ENCODE peak calls at places on chromosomes 11 and 22, in four cellular contexts. V, T, S and Z are unnamed samples.

GRCh38 chr11:76670475-76671235 is at the start of gene LRRC32:
- DNase-seq in V (peak; percentile 72), T (peak; percentile 9), S (no peak), Z (no peak)

GRCh38 chr11:1838426-1839131 is at the start of gene TNNI2:
- DNase-seq in T (no peak), V (peak; percentile 52), S (no peak), Z (no peak)

GRCh38 chr11:61947486-61948210 is 2.5 kb upstream of the BEST1 start:
- DNase-seq in V (peak; percentile 86), T (peak; percentile 59), S (peak; percentile 96), Z (peak; percentile 83)

GRCh38 chr11:79182794-79183193 is 258.0 kb downstream of the TENM4 start:
- DNase-seq in S (no peak), V (no peak), T (no peak), Z (no peak)

GRCh38 chr11:2424811-2425495 is 19.4 kb downstream of the TRPM5 start:
- DNase-seq in V (no peak), T (no peak), S (no peak), Z (no peak)

GRCh38 chr11:68335693-68336092 is 23.3 kb downstream of the LRP5 start:
- DNase-seq in S (no peak), V (no peak), T (no peak), Z (no peak)

GRCh38 chr11:120689591-120689990 is 178.0 kb downstream of the GRIK4 start:
- DNase-seq in T (no peak), S (no peak), V (no peak), Z (no peak)

GRCh38 chr22:37331034-37331428 is 48.7 kb downstream of the CYTH4 start:
- DNase-seq in V (no peak), T (no peak), S (no peak), Z (no peak)

GRCh38 chr22:50274311-50274710 is 4.1 kb upstream of the MAPK11 start:
- DNase-seq in S (no peak), V (no peak), T (peak; percentile 40), Z (no peak)

GRCh38 chr11:63879598-63879997 is 37.4 kb downstream of the RCOR2 start:
- DNase-seq in T (no peak), V (no peak), S (no peak), Z (no peak)

GRCh38 chr11:69773626-69774353 is 1.4 kb downstream of the FGF4 start:
- DNase-seq in S (no peak), V (no peak), T (no peak), Z (no peak)

GRCh38 chr11:87063982-87064381 is 26.2 kb downstream of the TMEM135 start:
- DNase-seq in S (no peak), T (no peak), V (no peak), Z (no peak)

GRCh38 chr11:132114743-132115142 is 744.3 kb downstream of the NTM start:
- DNase-seq in S (no peak), T (no peak), V (no peak), Z (no peak)

GRCh38 chr22:49667236-49667635 is 160.4 kb downstream of the BRD1 start:
- DNase-seq in T (no peak), S (no peak), V (peak; percentile 60), Z (peak; percentile 64)

GRCh38 chr11:130449996-130450419 is 1.6 kb downstream of the ADAMTS15 start:
- DNase-seq in S (peak; percentile 89), V (peak; percentile 81), T (no peak), Z (peak; percentile 83)

GRCh38 chr11:126335463-126335760 is 20.1 kb upstream of the ST3GAL4 start:
- DNase-seq in V (no peak), S (no peak), T (no peak), Z (no peak)

GRCh38 chr11:134276396-134277175 is 407 bp downstream of the GLB1L3 start:
- DNase-seq in V (no peak), S (peak; percentile 83), T (no peak), Z (peak; percentile 69)

DNA sequence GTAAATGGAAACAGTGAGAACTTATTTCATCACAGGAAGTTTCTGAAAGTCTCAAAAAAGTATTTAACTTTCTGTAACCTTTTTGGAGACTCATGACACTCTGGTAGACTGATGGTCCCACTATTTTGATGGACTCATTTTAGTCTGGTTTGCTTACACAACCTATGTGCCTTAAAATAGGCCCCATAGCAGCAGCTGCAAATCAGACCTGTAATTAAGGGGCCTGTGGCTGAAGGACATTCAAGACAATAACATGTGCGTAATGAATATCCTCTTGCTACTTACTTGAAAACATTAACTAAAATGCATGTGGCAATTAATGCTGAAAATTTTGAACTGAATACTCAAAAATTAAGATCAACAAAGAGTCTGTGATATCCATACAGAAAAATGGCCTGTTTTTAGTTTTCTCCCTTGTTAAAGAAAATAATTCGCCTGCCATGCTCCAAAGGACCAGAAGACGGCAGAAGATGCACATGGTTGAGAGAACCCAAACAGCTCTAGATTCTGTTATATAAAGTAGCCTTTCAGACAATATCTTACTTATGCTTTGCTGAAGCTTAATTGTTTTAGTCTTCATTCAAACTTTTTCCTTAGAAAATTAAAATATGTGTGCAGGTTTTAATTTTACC is 568.5 kb downstream of the KCNA4 start:
- DNase-seq in S (no peak), T (no peak), V (no peak), Z (no peak)
- TF ChIP-seq CTCF in S (peak; percentile 63), T (no peak), V (peak; percentile 49), Z (peak; percentile 88)

GRCh38 chr11:102683277-102683676 is 22.3 kb downstream of the MMP27 start:
- DNase-seq in S (no peak), T (no peak), V (no peak), Z (no peak)
- TF ChIP-seq CTCF in S (no peak), T (no peak), V (no peak), Z (no peak)

GRCh38 chr11:12088047-12088481 is 22.3 kb upstream of the MICAL2 start:
- DNase-seq in V (no peak), T (no peak), S (no peak), Z (no peak)

GRCh38 chr11:12088531-12088930 is 21.9 kb upstream of the MICAL2 start:
- DNase-seq in T (no peak), V (no peak), S (no peak), Z (no peak)

GRCh38 chr11:12085371-12086251 is 24.8 kb upstream of the MICAL2 start:
- DNase-seq in V (no peak), S (no peak), T (no peak), Z (no peak)

GRCh38 chr11:12086271-12087074 is 23.9 kb upstream of the MICAL2 start:
- DNase-seq in V (no peak), T (no peak), S (no peak), Z (no peak)

DNA sequence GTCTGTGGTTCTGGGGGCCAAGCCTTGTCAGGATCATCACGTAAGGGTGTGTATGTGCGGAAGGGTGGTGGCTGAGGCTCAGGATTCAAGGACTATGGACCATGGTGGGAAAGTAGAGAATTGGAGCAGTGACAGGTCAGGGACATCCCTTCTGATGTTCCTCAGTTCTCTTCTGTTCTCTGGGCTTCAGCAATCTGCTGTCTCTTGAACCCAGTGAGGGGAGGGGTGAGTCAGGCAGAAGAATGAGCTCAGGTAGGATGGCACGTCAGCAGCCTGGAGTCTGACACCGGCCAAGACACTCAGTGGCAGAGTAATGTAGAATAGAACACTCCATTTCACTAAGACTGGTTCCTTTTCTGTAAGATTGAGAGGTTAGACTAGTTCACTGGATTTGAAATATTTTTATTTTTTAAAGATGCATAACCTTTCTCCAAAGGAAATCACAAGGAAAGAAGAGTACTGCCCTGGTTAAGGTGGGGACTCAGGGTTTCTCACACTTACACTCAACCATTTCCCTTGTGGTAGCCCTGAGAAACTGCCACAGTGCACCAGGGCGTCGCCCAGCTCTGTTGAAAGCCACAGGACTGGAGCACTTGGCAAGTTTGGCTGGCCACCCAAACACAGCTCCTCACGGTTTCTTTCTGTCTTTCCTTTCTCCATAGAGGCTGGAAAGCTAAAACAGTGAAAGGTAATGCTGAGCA is 23.2 kb upstream of the MICAL2 start:
- DNase-seq in V (peak; percentile 68), S (no peak), T (no peak), Z (no peak)
- TF ChIP-seq CTCF in V (peak; percentile 21), S (peak; percentile 44), T (no peak), Z (no peak)

DNA sequence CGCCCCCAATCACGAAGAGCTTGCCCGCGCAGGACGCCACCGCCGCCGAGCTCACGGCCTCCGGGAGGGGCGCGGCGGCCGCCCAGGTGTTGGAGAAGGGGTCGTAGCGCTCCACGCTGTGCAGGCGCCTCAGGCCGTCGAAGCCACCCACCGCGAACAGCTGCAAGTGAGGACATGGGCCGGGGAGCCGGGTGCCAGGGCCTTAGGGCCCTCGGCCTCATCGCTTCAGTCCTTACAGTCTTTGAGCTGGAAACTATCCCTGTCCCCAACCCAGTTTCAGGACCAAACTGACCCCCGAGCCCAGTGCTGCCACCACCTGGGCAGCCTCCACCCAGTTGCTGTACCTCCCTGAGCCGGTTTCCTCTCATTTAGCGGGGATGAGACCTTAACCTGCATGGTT is 7.6 kb downstream of the KLHL35 start:
- DNase-seq in T (no peak), S (no peak), V (no peak), Z (no peak)
- TF ChIP-seq CTCF in T (no peak), S (peak; percentile 27), V (no peak), Z (peak; percentile 26)

GRCh38 chr11:17846852-17847453 is 112.4 kb downstream of the KCNC1 start:
- DNase-seq in S (no peak), T (no peak), V (no peak), Z (no peak)
- TF ChIP-seq CTCF in S (no peak), T (no peak), V (no peak), Z (peak; percentile 41)